ENCODE peak calls at places on chromosome 3, in four cellular contexts. G is HepG2, J is GM12878, B is K562. F is an unnamed sample.

GRCh38 chr3:44090036-44090435 is 151.7 kb upstream of the TOPAZ1 start:
- DNase-seq in G (no peak), J (no peak), B (no peak), F (no peak)

GRCh38 chr3:33437556-33438283 is 2.5 kb downstream of the UBP1 start:
- DNase-seq in G (peak), J (no peak), B (peak), F (no peak)

GRCh38 chr3:53303549-53303948 is 43.8 kb downstream of the DCP1A start:
- DNase-seq in G (no peak), J (no peak), B (no peak), F (no peak)

GRCh38 chr3:111311709-111312235 is 230.2 kb upstream of the CD96 start:
- DNase-seq in G (no peak), J (no peak), B (no peak), F (no peak)

GRCh38 chr3:11185564-11186317 is 31.4 kb downstream of the HRH1 start:
- DNase-seq in G (no peak), J (no peak), B (no peak), F (no peak)

GRCh38 chr3:39668420-39668819 is 141.0 kb upstream of the MYRIP start:
- DNase-seq in G (peak), J (no peak), B (peak), F (peak)

GRCh38 chr3:27568393-27568792 is 84.2 kb upstream of the SLC4A7 start:
- DNase-seq in G (no peak), J (no peak), B (no peak), F (no peak)

GRCh38 chr3:110106805-110107204 is 769.5 kb upstream of the DPPA4 start:
- DNase-seq in G (no peak), J (no peak), B (no peak), F (no peak)

GRCh38 chr3:142595581-142595950 is 627 bp upstream of the PLS1 start:
- DNase-seq in G (peak), J (no peak), B (peak), F (no peak)

GRCh38 chr3:186828340-186828739 is 14.2 kb upstream of the ADIPOQ start:
- DNase-seq in G (no peak), J (no peak), B (no peak), F (no peak)

GRCh38 chr3:102059145-102059943 is 210.0 kb downstream of the NFKBIZ start:
- DNase-seq in G (no peak), J (peak), B (no peak), F (no peak)

GRCh38 chr3:16400143-16400935 is 113.2 kb downstream of the RFTN1 start:
- DNase-seq in G (no peak), J (no peak), B (no peak), F (no peak)

GRCh38 chr3:142896201-142896755 is 7.4 kb upstream of the PCOLCE2 start:
- DNase-seq in G (no peak), J (no peak), B (no peak), F (no peak)

GRCh38 chr3:64954995-64955636 is 267.3 kb upstream of the ADAMTS9 start:
- DNase-seq in G (no peak), J (no peak), B (peak), F (no peak)

GRCh38 chr3:120450914-120451669 is at the start of gene FSTL1:
- DNase-seq in G (no peak), J (no peak), B (no peak), F (peak)

GRCh38 chr3:29805757-29806156 is 524.9 kb downstream of the RBMS3 start:
- DNase-seq in G (no peak), J (no peak), B (no peak), F (no peak)

GRCh38 chr3:69368129-69368741 is 17.7 kb downstream of the FRMD4B start:
- DNase-seq in G (no peak), J (peak), B (no peak), F (no peak)

GRCh38 chr3:21292971-21293370 is 458.0 kb downstream of the ZNF385D start:
- DNase-seq in G (no peak), J (no peak), B (no peak), F (no peak)

GRCh38 chr3:69505770-69506407 is 120.0 kb upstream of the FRMD4B start:
- DNase-seq in G (no peak), J (no peak), B (no peak), F (no peak)

GRCh38 chr3:172065967-172066762 is 26.8 kb downstream of the FNDC3B start:
- DNase-seq in G (peak), J (peak), B (no peak), F (no peak)

GRCh38 chr3:5006755-5007202 is 27.5 kb downstream of the BHLHE40 start:
- DNase-seq in G (no peak), J (peak), B (no peak), F (no peak)

GRCh38 chr3:86801921-86802320 is 189.0 kb downstream of the VGLL3 start:
- DNase-seq in G (no peak), J (no peak), B (no peak), F (no peak)

GRCh38 chr3:22685598-22685997 is 517.5 kb upstream of the UBE2E2 start:
- DNase-seq in G (peak), J (no peak), B (no peak), F (no peak)

GRCh38 chr3:105824129-105824528 is 44.7 kb downstream of the CBLB start:
- DNase-seq in G (no peak), J (no peak), B (no peak), F (no peak)

GRCh38 chr3:192372627-192373026 is 354.7 kb downstream of the FGF12 start:
- DNase-seq in G (no peak), J (no peak), B (no peak), F (no peak)

GRCh38 chr3:45635475-45636256 is 41.1 kb downstream of the LIMD1 start:
- DNase-seq in G (peak), J (no peak), B (no peak), F (no peak)

GRCh38 chr3:18758047-18758704 is 333.0 kb upstream of the SATB1 start:
- DNase-seq in G (peak), J (peak), B (peak), F (peak)

GRCh38 chr3:15292765-15293522 is 39.4 kb downstream of the SH3BP5 start:
- DNase-seq in G (no peak), J (no peak), B (no peak), F (no peak)

GRCh38 chr3:57397175-57398026 is 104.9 kb upstream of the ASB14 start:
- DNase-seq in G (peak), J (peak), B (peak), F (peak)

GRCh38 chr3:57815034-57815433 is 58.9 kb downstream of the SLMAP start:
- DNase-seq in G (no peak), J (no peak), B (no peak), F (no peak)

GRCh38 chr3:100802126-100802525 is 92.8 kb downstream of the TFG start:
- DNase-seq in G (no peak), J (no peak), B (no peak), F (no peak)

GRCh38 chr3:69292185-69292584 is 93.7 kb downstream of the FRMD4B start:
- DNase-seq in G (no peak), J (no peak), B (no peak), F (no peak)

GRCh38 chr3:53223025-53223424 is 32.8 kb downstream of the TKT start:
- DNase-seq in G (peak), J (no peak), B (no peak), F (no peak)

DNA sequence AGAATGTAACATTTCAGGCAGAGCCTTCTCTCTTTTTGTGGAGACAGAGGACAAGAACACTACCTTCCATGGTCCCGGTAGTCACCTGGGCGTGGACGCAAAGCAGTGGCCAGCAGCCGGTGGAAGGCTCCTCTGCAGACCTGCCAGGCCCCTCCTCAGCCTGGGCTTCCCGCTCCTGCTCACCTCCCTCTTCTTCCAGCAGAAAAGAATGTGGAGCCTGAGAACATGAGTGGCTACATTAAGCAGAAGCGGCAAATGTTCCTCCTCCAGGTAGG is 23.5 kb downstream of the CFAP100 start:
- DNase-seq in G (no peak), J (no peak), B (no peak), F (no peak)
- TF ChIP-seq BHLHE40 in G (no peak), J (no peak), B (no peak), F (no peak)

GRCh38 chr3:156050918-156051317 is 69.5 kb upstream of the KCNAB1 start:
- DNase-seq in G (no peak), J (no peak), B (peak), F (no peak)
- TF ChIP-seq FOXM1 in G (no peak), J (no peak), B (no peak), F (no peak)

GRCh38 chr3:51971350-51971749 is 2.5 kb downstream of the ABHD14B start:
- DNase-seq in G (no peak), J (no peak), B (no peak), F (no peak)

GRCh38 chr3:51974963-51975856 is at the start of gene ABHD14A:
- DNase-seq in G (peak), J (no peak), B (peak), F (peak)

GRCh38 chr3:51975857-51976549 is 1.1 kb downstream of the ABHD14A start:
- DNase-seq in G (peak), J (no peak), B (peak), F (peak)

GRCh38 chr3:51977449-51978142 is 2.7 kb downstream of the ABHD14A start:
- DNase-seq in G (no peak), J (no peak), B (no peak), F (no peak)

GRCh38 chr3:51974277-51974962 is 444 bp upstream of the ABHD14A start:
- DNase-seq in G (no peak), J (no peak), B (peak), F (no peak)
- TF ChIP-seq BHLHE40 in G (no peak), J (no peak), B (no peak), F (no peak)

DNA sequence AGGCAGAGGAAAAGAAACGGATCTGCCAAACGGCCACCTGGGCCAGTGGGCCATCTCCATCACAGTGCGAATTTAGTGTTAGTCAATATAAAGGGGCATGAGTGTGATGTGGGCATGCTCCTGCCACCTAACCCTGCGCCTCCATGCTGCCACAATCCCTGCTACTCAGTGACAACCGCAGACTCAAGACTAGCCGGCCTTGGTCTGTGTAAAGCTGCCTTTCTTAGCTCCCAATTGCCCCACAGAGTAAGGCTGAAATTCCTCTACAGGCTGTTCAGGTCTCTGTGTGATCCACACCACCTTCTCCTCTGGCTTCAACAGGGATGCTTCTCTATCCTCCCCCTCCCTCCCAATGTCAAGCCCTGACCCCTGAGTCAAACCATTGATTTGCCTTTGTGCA is 269.7 kb downstream of the XXYLT1 start:
- DNase-seq in G (no peak), J (no peak), B (no peak), F (no peak)
- TF ChIP-seq FOXM1 in G (no peak), J (no peak), B (no peak), F (no peak)